ENCODE peak calls at places on chromosomes 12 and 14, in seven cellular contexts. X is neural progenitor cell, R is PC-3, D is GM23248, Y is HCT116, A is MM.1S, F is GM23338. P is an unnamed sample.

GRCh38 chr14:63713765-63714164 is 14.1 kb downstream of the SGPP1 start:
- DNase-seq in F (no peak), A (no peak), Y (peak; percentile 32), X (no peak), R (peak; percentile 76), D (peak; percentile 86), P (no peak)

GRCh38 chr12:93089805-93090569 is 160.9 kb upstream of the EEA1 start:
- DNase-seq in A (no peak), R (peak; percentile 81), F (no peak), X (no peak), D (peak; percentile 68), Y (peak; percentile 89), P (peak; percentile 59)

GRCh38 chr14:36948157-36948859 is 224.1 kb downstream of the SLC25A21 start:
- DNase-seq in X (no peak), D (no peak), R (no peak), F (no peak), A (no peak), Y (no peak), P (no peak)

GRCh38 chr12:129903956-129904769 is at the start of gene TMEM132D:
- DNase-seq in R (no peak), F (peak; percentile 60), D (no peak), A (no peak), Y (no peak), X (peak; percentile 73), P (peak; percentile 35)

GRCh38 chr12:70484464-70484863 is 118.4 kb downstream of the KCNMB4 start:
- DNase-seq in R (no peak), A (no peak), F (no peak), X (no peak), D (no peak), Y (no peak), P (no peak)

GRCh38 chr14:91405241-91405721 is 12.3 kb downstream of the CCDC88C start:
- DNase-seq in X (no peak), R (no peak), D (no peak), Y (no peak), F (no peak), A (no peak), P (no peak)

GRCh38 chr14:22225526-22226133 is 363.4 kb downstream of the DAD1 start:
- DNase-seq in F (no peak), R (peak; percentile 62), D (peak; percentile 39), A (no peak), X (no peak), Y (no peak), P (no peak)

GRCh38 chr12:113961921-113962710 is 4.0 kb downstream of the RBM19 start:
- DNase-seq in X (no peak), A (no peak), D (peak; percentile 69), F (no peak), R (peak; percentile 43), Y (no peak), P (no peak)

GRCh38 chr12:112906712-112907414 is at the start of gene OAS1:
- DNase-seq in A (peak; percentile 74), R (peak; percentile 70), D (peak; percentile 51), Y (no peak), F (no peak), X (peak; percentile 7), P (peak; percentile 78)

GRCh38 chr12:49017764-49018281 is 753 bp downstream of the PRKAG1 start:
- DNase-seq in Y (no peak), X (no peak), F (no peak), R (peak; percentile 35), A (no peak), D (peak; percentile 78), P (peak; percentile 52)

GRCh38 chr12:119096429-119097202 is 82.1 kb upstream of the HSPB8 start:
- DNase-seq in Y (no peak), F (peak; percentile 91), R (no peak), A (no peak), X (peak; percentile 92), D (no peak), P (peak; percentile 58)

GRCh38 chr12:47340391-47341015 is 260.7 kb upstream of the AMIGO2 start:
- DNase-seq in A (no peak), X (no peak), Y (no peak), R (no peak), D (no peak), F (no peak), P (no peak)

GRCh38 chr14:81819344-81819743 is 285.7 kb upstream of the SEL1L start:
- DNase-seq in R (no peak), A (no peak), Y (no peak), D (no peak), F (no peak), X (peak; percentile 25), P (peak; percentile 10)

GRCh38 chr14:41825622-41826021 is 218.9 kb downstream of the LRFN5 start:
- DNase-seq in R (no peak), F (no peak), Y (no peak), D (no peak), X (no peak), A (no peak), P (no peak)

GRCh38 chr14:54435500-54435981 is 5.6 kb downstream of the CNIH1 start:
- DNase-seq in Y (no peak), F (no peak), R (peak; percentile 96), X (no peak), D (peak; percentile 81), A (no peak), P (peak; percentile 26)

GRCh38 chr12:14643247-14643646 is 53.2 kb downstream of the GUCY2C start:
- DNase-seq in X (no peak), D (no peak), A (no peak), R (no peak), Y (no peak), F (no peak), P (no peak)

GRCh38 chr12:110165540-110166159 is 41.5 kb downstream of the IFT81 start:
- DNase-seq in X (no peak), Y (no peak), R (no peak), A (peak; percentile 47), F (peak; percentile 81), D (no peak), P (no peak)

DNA sequence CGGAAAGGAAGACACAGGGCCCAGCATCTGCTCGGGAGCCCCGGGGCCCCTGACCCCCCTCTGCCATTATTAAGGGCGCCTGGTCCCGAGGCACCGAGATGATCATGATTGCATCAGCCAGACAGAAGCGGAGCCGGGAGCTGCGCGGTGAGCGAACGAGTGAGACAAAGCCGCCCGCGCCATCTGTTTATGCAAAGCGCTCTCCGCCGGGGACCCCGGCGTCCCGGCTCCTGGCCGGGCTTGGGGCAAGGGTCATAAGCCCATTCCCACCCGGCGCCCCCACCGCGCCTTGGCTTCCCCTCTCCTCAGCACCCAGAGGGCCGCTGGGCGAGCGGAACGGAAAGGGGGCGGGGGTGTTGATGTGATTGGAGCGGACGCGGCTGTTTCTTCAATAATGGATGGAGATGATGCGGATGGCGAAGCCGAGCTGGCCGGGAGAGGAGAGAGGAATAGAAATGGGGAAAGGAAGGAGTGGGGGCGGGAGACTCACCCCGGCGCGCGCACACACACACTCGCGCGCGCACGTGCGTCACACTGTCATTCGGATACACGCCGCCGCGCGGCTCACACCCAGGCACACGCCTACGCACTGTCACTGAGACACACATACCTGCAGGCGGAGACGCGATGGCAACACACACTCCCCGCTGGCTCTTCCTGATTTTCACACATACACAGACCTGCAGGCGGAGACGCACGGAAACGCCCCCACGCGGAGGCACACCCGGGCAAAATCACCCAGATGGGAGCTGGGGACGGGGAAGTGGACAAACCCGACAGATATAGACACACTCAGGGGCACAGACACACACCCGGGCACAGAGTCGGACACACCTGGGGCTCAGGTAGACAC is 10.7 kb downstream of the STAC3 start:
- DNase-seq in A (peak; percentile 38), Y (peak; percentile 47), F (peak; percentile 67), R (peak; percentile 55), D (peak; percentile 89), X (peak; percentile 68), P (peak; percentile 85)
- TF ChIP-seq EZH2 in A (no peak), Y (no peak), F (no peak), R (no peak), D (no peak), X (peak; percentile 95), P (peak; percentile 38)

GRCh38 chr12:5430639-5431603 is 987 bp upstream of the NTF3 start:
- DNase-seq in X (peak; percentile 51), Y (no peak), A (no peak), D (peak; percentile 58), F (peak; percentile 41), R (no peak), P (no peak)

GRCh38 chr12:5432011-5432400 is at the start of gene NTF3:
- DNase-seq in R (no peak), F (peak; percentile 82), X (peak; percentile 79), D (peak; percentile 72), Y (no peak), A (no peak), P (peak; percentile 74)

GRCh38 chr12:5428332-5429221 is 3.3 kb upstream of the NTF3 start:
- DNase-seq in A (no peak), R (peak; percentile 6), X (peak; percentile 70), F (peak; percentile 65), Y (no peak), D (peak; percentile 67), P (peak; percentile 70)

GRCh38 chr12:5433081-5433839 is 1.4 kb downstream of the NTF3 start:
- DNase-seq in A (no peak), X (peak; percentile 65), F (peak; percentile 62), Y (no peak), D (peak; percentile 44), R (no peak), P (peak; percentile 66)

DNA sequence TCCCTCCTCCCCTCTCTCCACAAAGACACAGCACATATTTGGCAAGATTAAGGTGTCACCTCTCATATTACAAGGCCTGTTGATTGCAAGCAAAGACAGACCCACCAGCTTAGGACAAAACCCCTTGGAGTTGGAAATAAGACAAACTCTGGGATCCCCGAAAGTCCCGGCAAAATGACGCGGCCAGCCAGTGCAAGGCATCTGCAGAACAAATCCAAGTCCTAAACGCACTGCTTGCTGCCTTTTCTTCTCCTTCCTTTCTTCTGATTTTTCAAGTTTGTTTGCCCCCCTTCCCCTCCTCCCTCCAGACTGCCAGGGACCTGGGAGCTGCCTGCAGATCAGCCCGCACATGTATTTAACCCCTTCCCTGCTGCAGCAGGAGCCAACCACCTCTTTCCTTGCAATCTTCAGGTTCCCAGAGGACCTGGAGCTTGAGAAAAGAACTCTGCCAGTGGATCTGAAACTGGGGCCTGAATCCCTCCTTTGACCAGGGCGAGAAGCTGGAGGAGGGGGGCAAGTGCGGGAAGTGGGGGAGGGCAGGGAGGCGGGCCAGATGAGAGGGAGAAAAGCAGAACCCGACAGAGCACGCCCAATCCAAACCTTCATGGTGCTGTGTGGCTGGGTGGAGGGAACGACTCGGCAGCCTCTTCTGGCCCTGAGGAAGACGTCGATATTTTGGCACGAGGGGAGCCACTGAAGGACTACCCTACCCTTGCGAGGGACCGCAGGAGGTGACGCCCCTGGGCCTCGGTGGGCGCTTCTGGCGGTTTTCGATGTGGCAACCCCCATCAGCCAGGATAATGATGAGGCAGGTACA is 2.0 kb upstream of the NTF3 start:
- DNase-seq in F (peak; percentile 77), R (no peak), Y (no peak), A (no peak), D (no peak), X (peak; percentile 69), P (no peak)
- TF ChIP-seq EZH2phosphoT487 in F (no peak), R (no peak), Y (no peak), A (no peak), D (no peak), X (no peak), P (no peak)

GRCh38 chr12:51012570-51013236 is 13.5 kb downstream of the SLC11A2 start:
- DNase-seq in A (no peak), D (no peak), F (no peak), R (no peak), X (no peak), Y (no peak), P (no peak)
- H3K4me2 ChIP-seq in A (no peak overlapping the region), D (no peak overlapping the region), F (no peak overlapping the region), R (no peak overlapping the region), X (peak overlapping the region; percentile 61), Y (no peak overlapping the region), P (no peak overlapping the region)

GRCh38 chr12:53750812-53751335 is 905 bp downstream of the CISTR start:
- DNase-seq in Y (no peak), X (peak; percentile 67), D (peak; percentile 43), R (no peak), A (no peak), F (peak; percentile 59), P (peak; percentile 39)
- TF ChIP-seq EZH2 in Y (no peak), X (no peak), D (peak; percentile 88), R (no peak), A (no peak), F (peak; percentile 22), P (no peak)